ENCODE peak calls at places on chromosome 9, in seven cellular contexts. U is SK-N-SH, V is K562, W is H1, K is HCT116, J is HepG2, X is GM12878. Z is an unnamed sample.

GRCh38 chr9:131856105-131856504 is 116.2 kb upstream of the RAPGEF1 start:
- DNase-seq in U (no peak), V (peak; percentile 76), W (peak; percentile 47), K (no peak), J (peak; percentile 48), X (no peak), Z (no peak)

GRCh38 chr9:117926031-117926655 is 221.9 kb downstream of the TLR4 start:
- DNase-seq in U (no peak), V (no peak), W (no peak), K (no peak), J (no peak), X (no peak), Z (no peak)

GRCh38 chr9:126674365-126675146 is 60.8 kb downstream of the LMX1B start:
- DNase-seq in U (no peak), V (no peak), W (no peak), K (no peak), J (no peak), X (no peak), Z (no peak)

GRCh38 chr9:33165263-33166151 is 1.6 kb downstream of the B4GALT1 start:
- DNase-seq in U (no peak), V (peak; percentile 70), W (no peak), K (no peak), J (peak; percentile 95), X (peak; percentile 78), Z (no peak)

GRCh38 chr9:121889990-121890563 is 203.0 kb downstream of the TTLL11 start:
- DNase-seq in U (no peak), V (no peak), W (no peak), K (no peak), J (no peak), X (no peak), Z (no peak)

GRCh38 chr9:116550728-116551436 is 136.2 kb upstream of the TRIM32 start:
- DNase-seq in U (no peak), V (no peak), W (no peak), K (no peak), J (no peak), X (no peak), Z (no peak)

GRCh38 chr9:4344946-4345345 is 45.1 kb upstream of the GLIS3 start:
- DNase-seq in U (no peak), V (no peak), W (no peak), K (no peak), J (no peak), X (no peak), Z (no peak)

GRCh38 chr9:86639899-86640379 is 285.7 kb upstream of the TUT7 start:
- DNase-seq in U (no peak), V (no peak), W (no peak), K (no peak), J (no peak), X (no peak), Z (peak; percentile 80)

GRCh38 chr9:136396219-136396515 is 3.8 kb downstream of the SNAPC4 start:
- DNase-seq in U (no peak), V (no peak), W (no peak), K (no peak), J (no peak), X (no peak), Z (no peak)

GRCh38 chr9:82247318-82247717 is 258.7 kb downstream of the SPATA31D1 start:
- DNase-seq in U (no peak), V (no peak), W (no peak), K (no peak), J (no peak), X (no peak), Z (no peak)

GRCh38 chr9:137309368-137310189 is 7.5 kb upstream of the NRARP start:
- DNase-seq in U (peak; percentile 32), V (peak; percentile 13), W (no peak), K (no peak), J (no peak), X (no peak), Z (no peak)

GRCh38 chr9:37926737-37927590 is 23.0 kb upstream of the SLC25A51 start:
- DNase-seq in U (no peak), V (no peak), W (no peak), K (no peak), J (no peak), X (no peak), Z (no peak)

GRCh38 chr9:95552814-95553546 is 36.2 kb upstream of the PTCH1 start:
- DNase-seq in U (no peak), V (no peak), W (peak; percentile 73), K (no peak), J (no peak), X (no peak), Z (no peak)

GRCh38 chr9:34169125-34169524 is 9.7 kb upstream of the UBAP1 start:
- DNase-seq in U (no peak), V (no peak), W (no peak), K (no peak), J (no peak), X (no peak), Z (no peak)

GRCh38 chr9:131298816-131299215 is 9.3 kb downstream of the PLPP7 start:
- DNase-seq in U (no peak), V (no peak), W (no peak), K (no peak), J (no peak), X (no peak), Z (no peak)

GRCh38 chr9:2119490-2120046 is 104.4 kb downstream of the SMARCA2 start:
- DNase-seq in U (no peak), V (no peak), W (no peak), K (no peak), J (no peak), X (no peak), Z (no peak)

GRCh38 chr9:90140131-90140818 is 502.3 kb downstream of the DIRAS2 start:
- DNase-seq in U (no peak), V (no peak), W (no peak), K (no peak), J (no peak), X (no peak), Z (no peak)

GRCh38 chr9:89254773-89255125 is 56.2 kb upstream of the CKS2 start:
- DNase-seq in U (no peak), V (no peak), W (no peak), K (no peak), J (no peak), X (no peak), Z (peak; percentile 13)

GRCh38 chr9:24413651-24414050 is 132.0 kb downstream of the IZUMO3 start:
- DNase-seq in U (no peak), V (no peak), W (no peak), K (no peak), J (no peak), X (no peak), Z (no peak)
- TF ChIP-seq JUND in U (peak; percentile 76), V (no peak), W (no peak), K (no peak), J (no peak), X (no peak), Z (no peak)

DNA sequence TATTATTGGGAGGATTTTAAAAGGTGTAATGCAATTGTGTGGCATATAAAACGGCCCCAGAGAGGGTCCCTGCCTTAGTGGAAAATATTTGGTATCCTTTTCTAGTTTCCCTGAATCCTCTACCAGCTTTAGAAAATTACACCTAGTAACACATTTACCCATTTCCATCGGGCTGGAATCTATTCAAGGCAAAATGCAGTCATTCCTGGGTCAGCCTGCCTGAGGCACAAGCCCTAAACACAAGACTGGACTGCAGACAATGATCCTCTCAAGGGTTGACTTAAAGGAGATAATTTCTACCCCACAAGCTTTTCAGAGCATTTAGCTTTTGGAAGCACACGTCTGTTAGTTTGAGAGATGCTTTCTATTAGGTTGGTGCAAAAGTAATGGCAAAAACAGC is 124.4 kb upstream of the ADAMTSL1 start:
- DNase-seq in U (no peak), V (no peak), W (no peak), K (no peak), J (no peak), X (no peak), Z (no peak)
- TF ChIP-seq JUND in U (no peak), V (no peak), W (no peak), K (no peak), J (no peak), X (no peak), Z (no peak)

GRCh38 chr9:98832768-98833089 is 25.3 kb downstream of the GALNT12 start:
- DNase-seq in U (no peak), V (no peak), W (no peak), K (no peak), J (no peak), X (no peak), Z (no peak)

GRCh38 chr9:98836206-98836605 is 28.7 kb downstream of the GALNT12 start:
- DNase-seq in U (no peak), V (no peak), W (no peak), K (no peak), J (no peak), X (no peak), Z (no peak)

GRCh38 chr9:98831636-98832035 is 24.2 kb downstream of the GALNT12 start:
- DNase-seq in U (no peak), V (no peak), W (no peak), K (no peak), J (no peak), X (no peak), Z (no peak)

GRCh38 chr9:98833090-98833956 is 25.9 kb downstream of the GALNT12 start:
- DNase-seq in U (no peak), V (peak; percentile 93), W (no peak), K (no peak), J (no peak), X (no peak), Z (no peak)

DNA sequence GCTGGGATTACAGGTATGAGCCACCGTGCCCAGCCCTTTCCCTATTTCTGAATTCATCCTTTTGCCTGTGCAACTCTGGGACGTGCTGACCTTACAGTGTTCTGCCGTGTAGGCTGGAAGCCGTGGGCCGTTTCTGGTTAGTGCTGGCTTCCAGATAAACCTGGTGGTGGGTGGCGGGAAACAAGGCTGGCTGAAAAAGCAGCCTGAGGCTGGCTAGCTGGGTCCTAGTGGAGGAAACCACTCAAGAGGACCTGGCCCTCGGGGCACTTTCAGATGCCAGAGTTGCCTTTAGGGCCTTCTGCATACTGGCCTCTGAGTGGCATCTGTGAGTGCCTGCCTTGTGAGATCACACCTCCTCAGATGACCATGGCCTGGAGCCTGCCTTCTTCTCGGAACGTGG is 26.9 kb downstream of the GALNT12 start:
- DNase-seq in U (no peak), V (no peak), W (no peak), K (no peak), J (no peak), X (no peak), Z (no peak)
- TF ChIP-seq JUND in U (no peak), V (no peak), W (no peak), K (no peak), J (no peak), X (no peak), Z (no peak)

GRCh38 chr9:8781447-8781846 is 981.9 kb upstream of the DMAC1 start:
- DNase-seq in U (no peak), V (no peak), W (no peak), K (no peak), J (no peak), X (no peak), Z (no peak)

GRCh38 chr9:8780386-8780785 is 980.8 kb upstream of the DMAC1 start:
- DNase-seq in U (no peak), V (no peak), W (no peak), K (no peak), J (no peak), X (no peak), Z (no peak)

GRCh38 chr9:8782237-8782636 is 982.7 kb upstream of the DMAC1 start:
- DNase-seq in U (no peak), V (no peak), W (no peak), K (no peak), J (no peak), X (no peak), Z (no peak)

GRCh38 chr9:8784813-8785212 is 985.2 kb upstream of the DMAC1 start:
- DNase-seq in U (no peak), V (no peak), W (no peak), K (no peak), J (no peak), X (no peak), Z (no peak)

GRCh38 chr9:8783999-8784398 is 984.4 kb upstream of the DMAC1 start:
- DNase-seq in U (no peak), V (no peak), W (no peak), K (no peak), J (no peak), X (no peak), Z (no peak)
- TF ChIP-seq JUND in U (no peak), V (no peak), W (no peak), K (no peak), J (no peak), X (no peak), Z (no peak)

Z was measured in T47D.